ENCODE peak calls at places on chromosomes 4 and X, in four cellular contexts. J, D, V and S are unnamed samples.

GRCh38 chr4:108006361-108006760 is 16.7 kb downstream of the HADH start:
- DNase-seq in J (no peak), V (no peak), D (no peak), S (no peak)

GRCh38 chr4:48375651-48376291 is 34.4 kb downstream of the SLAIN2 start:
- DNase-seq in D (peak; percentile 93), J (no peak), V (peak; percentile 91), S (no peak)

GRCh38 chr4:169063441-169063840 is 53.4 kb upstream of the CBR4 start:
- DNase-seq in D (no peak), V (no peak), J (no peak), S (no peak)

GRCh38 chrX:39805825-39806224 is 291.9 kb downstream of the BCOR start:
- DNase-seq in J (no peak), D (no peak), V (no peak), S (no peak)

GRCh38 chrX:82658492-82658891 is 849.6 kb upstream of the POU3F4 start:
- DNase-seq in D (no peak), V (no peak), J (no peak), S (no peak)

GRCh38 chr4:46073778-46074177 is 50.1 kb downstream of the GABRG1 start:
- DNase-seq in V (no peak), D (no peak), J (no peak), S (no peak)

GRCh38 chr4:161522031-161522430 is 641.8 kb downstream of the FSTL5 start:
- DNase-seq in D (no peak), V (no peak), J (no peak), S (no peak)

GRCh38 chr4:5747746-5748365 is 36.9 kb downstream of the EVC start:
- DNase-seq in J (no peak), V (peak; percentile 98), D (peak; percentile 94), S (no peak)

GRCh38 chr4:2318476-2318875 is 56.6 kb upstream of the MXD4 start:
- DNase-seq in V (no peak), D (no peak), J (no peak), S (no peak)

GRCh38 chr4:2696423-2696822 is 59.7 kb downstream of the TNIP2 start:
- DNase-seq in V (no peak), J (peak; percentile 88), D (no peak), S (peak; percentile 14)

GRCh38 chr4:6372649-6373525 is 99.5 kb downstream of the PPP2R2C start:
- DNase-seq in D (peak; percentile 8), J (peak; percentile 77), V (peak; percentile 40), S (no peak)

GRCh38 chrX:150958177-150958576 is 25.0 kb upstream of the HMGB3 start:
- DNase-seq in V (no peak), D (no peak), J (no peak), S (no peak)

GRCh38 chrX:11435568-11435967 is 142.4 kb downstream of the AMELX start:
- DNase-seq in D (no peak), J (no peak), V (no peak), S (no peak)

GRCh38 chrX:56738670-56739069 is 9.6 kb downstream of the NBDY start:
- DNase-seq in J (no peak), V (no peak), D (peak; percentile 72), S (no peak)

GRCh38 chr4:38169524-38169923 is 209.3 kb downstream of the PTTG2 start:
- DNase-seq in J (no peak), D (peak; percentile 56), V (no peak), S (no peak)
- TF ChIP-seq CTCF in J (no peak), D (peak; percentile 42), V (no peak), S (no peak)

GRCh38 chrX:7170903-7171302 is 22.9 kb upstream of the PUDP start:
- DNase-seq in D (peak; percentile 10), V (peak; percentile 7), J (no peak), S (peak; percentile 13)
- TF ChIP-seq CTCF in D (peak; percentile 32), V (peak; percentile 62), J (peak; percentile 31), S (peak; percentile 39)

DNA sequence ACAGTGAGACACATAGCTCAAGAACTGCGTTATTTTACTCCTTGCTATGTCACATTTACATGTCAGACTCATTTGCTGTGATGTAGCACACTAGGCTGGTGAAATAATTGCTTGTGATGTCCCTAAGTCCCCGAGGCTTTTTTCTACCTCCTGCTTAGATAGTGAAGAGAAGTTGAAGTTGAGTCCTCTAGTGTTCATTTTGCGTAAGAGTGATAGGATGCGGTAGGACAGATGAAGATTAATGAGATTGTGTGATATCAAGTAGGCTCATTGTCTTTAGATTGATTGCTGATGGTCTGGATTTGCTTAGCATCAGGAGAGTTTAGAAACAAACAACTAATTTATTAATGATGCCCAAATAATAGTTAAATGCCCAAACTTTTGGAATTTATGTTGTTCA is 173.6 kb upstream of the NUDT6 start:
- DNase-seq in D (peak; percentile 48), V (peak; percentile 14), J (no peak), S (no peak)
- TF ChIP-seq CTCF in D (peak; percentile 52), V (peak; percentile 54), J (no peak), S (peak; percentile 52)

GRCh38 chr4:130812117-130812765 is 1716.3 kb downstream of the C4orf33 start:
- DNase-seq in J (no peak), V (no peak), D (no peak), S (no peak)

GRCh38 chr4:130808492-130808891 is 1712.5 kb downstream of the C4orf33 start:
- DNase-seq in V (peak; percentile 4), J (no peak), D (peak; percentile 53), S (no peak)
- TF ChIP-seq CTCF in V (peak; percentile 60), J (peak; percentile 50), D (peak; percentile 68), S (peak; percentile 63)

GRCh38 chr4:31692407-31692940 is 972.3 kb downstream of the PCDH7 start:
- DNase-seq in D (no peak), V (no peak), J (no peak), S (no peak)
- TF ChIP-seq CTCF in D (peak; percentile 29), V (peak; percentile 40), J (peak; percentile 22), S (no peak)

DNA sequence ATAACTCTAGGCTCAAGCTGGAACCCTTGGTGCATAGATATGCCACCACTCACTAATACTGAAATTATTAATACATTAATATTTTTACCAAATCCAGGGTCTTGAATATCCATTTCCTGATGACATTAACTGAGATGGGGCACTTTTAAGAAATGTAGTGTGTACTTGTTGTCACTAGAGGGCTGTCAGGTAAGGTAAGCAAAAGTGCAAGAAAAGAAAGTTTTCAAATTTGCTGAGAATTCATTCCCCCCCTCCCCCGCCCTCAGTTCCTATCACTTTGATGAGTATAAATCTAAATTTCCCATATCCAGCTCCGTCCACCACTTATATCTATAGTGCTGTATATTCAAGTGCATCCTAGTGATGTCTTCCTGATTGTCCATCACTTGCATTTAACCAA is 20.5 kb upstream of the WDR44 start:
- DNase-seq in J (no peak), V (no peak), D (peak; percentile 8), S (no peak)
- TF ChIP-seq CTCF in J (peak; percentile 47), V (peak; percentile 33), D (peak; percentile 32), S (peak; percentile 31)

GRCh38 chr4:103046416-103047290 is 27.1 kb upstream of the SLC9B1 start:
- DNase-seq in V (peak; percentile 14), J (peak; percentile 35), D (peak; percentile 62), S (peak; percentile 21)
- TF ChIP-seq CTCF in V (peak; percentile 84), J (peak; percentile 82), D (peak; percentile 87), S (peak; percentile 66)